ENCODE peak calls at places on chromosome 2, in seven cellular contexts. One of them, this sample, is unnamed.

GRCh38 chr2:61920548-61920947 is 15.1 kb downstream of the COMMD1 start:
- DNase-seq in pancreas: no peak
- DNase-seq in IMR-90: no peak
- DNase-seq in CD4-positive, alpha-beta memory T cell: no peak
- DNase-seq in mammary epithelial cell: no peak
- DNase-seq in SK-N-SH: no peak
- DNase-seq in PC-3: no peak
- DNase-seq in this sample: no peak

GRCh38 chr2:42809876-42810125 is 17.4 kb upstream of the HAAO start:
- DNase-seq in pancreas: peak
- DNase-seq in IMR-90: peak
- DNase-seq in CD4-positive, alpha-beta memory T cell: no peak
- DNase-seq in mammary epithelial cell: peak
- DNase-seq in SK-N-SH: peak
- DNase-seq in PC-3: peak
- DNase-seq in this sample: peak

GRCh38 chr2:40466332-40466731 is 14.4 kb upstream of the SLC8A1 start:
- DNase-seq in pancreas: no peak
- DNase-seq in IMR-90: no peak
- DNase-seq in CD4-positive, alpha-beta memory T cell: no peak
- DNase-seq in mammary epithelial cell: no peak
- DNase-seq in SK-N-SH: no peak
- DNase-seq in PC-3: no peak
- DNase-seq in this sample: no peak

GRCh38 chr2:148876589-148877402 is 1.8 kb downstream of the KIF5C start:
- DNase-seq in pancreas: peak
- DNase-seq in IMR-90: no peak
- DNase-seq in CD4-positive, alpha-beta memory T cell: peak
- DNase-seq in mammary epithelial cell: no peak
- DNase-seq in SK-N-SH: peak
- DNase-seq in PC-3: peak
- DNase-seq in this sample: peak

GRCh38 chr2:159891917-159892691 is 94.1 kb upstream of the CD302 start:
- DNase-seq in pancreas: no peak
- DNase-seq in IMR-90: peak
- DNase-seq in CD4-positive, alpha-beta memory T cell: no peak
- DNase-seq in mammary epithelial cell: peak
- DNase-seq in SK-N-SH: no peak
- DNase-seq in PC-3: peak
- DNase-seq in this sample: no peak

GRCh38 chr2:96088340-96089335 is 27.7 kb downstream of the ADRA2B start:
- DNase-seq in pancreas: no peak
- DNase-seq in IMR-90: no peak
- DNase-seq in CD4-positive, alpha-beta memory T cell: peak
- DNase-seq in mammary epithelial cell: no peak
- DNase-seq in SK-N-SH: no peak
- DNase-seq in PC-3: no peak
- DNase-seq in this sample: no peak

GRCh38 chr2:42917374-42918017 is 125.1 kb upstream of the HAAO start:
- DNase-seq in pancreas: no peak
- DNase-seq in IMR-90: peak
- DNase-seq in CD4-positive, alpha-beta memory T cell: no peak
- DNase-seq in mammary epithelial cell: no peak
- DNase-seq in SK-N-SH: no peak
- DNase-seq in PC-3: no peak
- DNase-seq in this sample: no peak

GRCh38 chr2:201638331-201638730 is 5.0 kb downstream of the TMEM237 start:
- DNase-seq in pancreas: no peak
- DNase-seq in IMR-90: peak
- DNase-seq in CD4-positive, alpha-beta memory T cell: no peak
- DNase-seq in mammary epithelial cell: no peak
- DNase-seq in SK-N-SH: no peak
- DNase-seq in PC-3: no peak
- DNase-seq in this sample: no peak

GRCh38 chr2:207711750-207712487 is 479 bp downstream of the CCNYL1 start:
- DNase-seq in pancreas: peak
- DNase-seq in IMR-90: peak
- DNase-seq in CD4-positive, alpha-beta memory T cell: peak
- DNase-seq in mammary epithelial cell: peak
- DNase-seq in SK-N-SH: peak
- DNase-seq in PC-3: peak
- DNase-seq in this sample: peak

GRCh38 chr2:43370146-43370545 is 143.7 kb upstream of the ZFP36L2 start:
- DNase-seq in pancreas: no peak
- DNase-seq in IMR-90: no peak
- DNase-seq in CD4-positive, alpha-beta memory T cell: no peak
- DNase-seq in mammary epithelial cell: no peak
- DNase-seq in SK-N-SH: no peak
- DNase-seq in PC-3: no peak
- DNase-seq in this sample: peak

GRCh38 chr2:231929961-231930600 is 3.9 kb upstream of the NPPC start:
- DNase-seq in pancreas: no peak
- DNase-seq in IMR-90: peak
- DNase-seq in CD4-positive, alpha-beta memory T cell: no peak
- DNase-seq in mammary epithelial cell: no peak
- DNase-seq in SK-N-SH: peak
- DNase-seq in PC-3: no peak
- DNase-seq in this sample: peak

GRCh38 chr2:202883987-202884675 is 12.6 kb upstream of the ICA1L start:
- DNase-seq in pancreas: no peak
- DNase-seq in IMR-90: peak
- DNase-seq in CD4-positive, alpha-beta memory T cell: no peak
- DNase-seq in mammary epithelial cell: no peak
- DNase-seq in SK-N-SH: no peak
- DNase-seq in PC-3: no peak
- DNase-seq in this sample: no peak

GRCh38 chr2:202885190-202885589 is 13.6 kb upstream of the ICA1L start:
- DNase-seq in pancreas: no peak
- DNase-seq in IMR-90: no peak
- DNase-seq in CD4-positive, alpha-beta memory T cell: no peak
- DNase-seq in mammary epithelial cell: no peak
- DNase-seq in SK-N-SH: no peak
- DNase-seq in PC-3: no peak
- DNase-seq in this sample: no peak

GRCh38 chr2:202877699-202878098 is 6.1 kb upstream of the ICA1L start:
- DNase-seq in pancreas: no peak
- DNase-seq in IMR-90: no peak
- DNase-seq in CD4-positive, alpha-beta memory T cell: no peak
- DNase-seq in mammary epithelial cell: no peak
- DNase-seq in SK-N-SH: no peak
- DNase-seq in PC-3: no peak
- DNase-seq in this sample: no peak

DNA sequence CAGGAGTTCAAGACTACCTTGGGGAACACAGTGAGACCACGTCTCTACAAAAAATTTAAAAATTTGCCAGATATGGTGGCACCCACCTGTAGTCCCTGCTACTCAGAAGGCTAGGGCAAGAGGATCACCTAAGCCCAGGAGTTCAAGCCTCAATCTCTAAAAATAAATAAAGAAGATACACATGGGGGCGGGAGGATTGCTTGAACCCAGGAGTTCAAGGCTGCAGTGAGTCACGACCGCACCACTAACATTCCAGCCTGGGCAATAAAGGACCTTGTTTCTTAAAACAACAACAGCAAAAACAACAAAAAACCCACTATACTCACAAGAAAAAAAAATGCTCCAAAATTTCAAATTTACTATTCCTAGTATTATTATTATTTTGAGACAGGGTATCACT is 10.0 kb upstream of the ICA1L start:
- DNase-seq in pancreas: no peak
- DNase-seq in IMR-90: no peak
- DNase-seq in CD4-positive, alpha-beta memory T cell: no peak
- DNase-seq in mammary epithelial cell: no peak
- DNase-seq in SK-N-SH: no peak
- DNase-seq in PC-3: no peak
- DNase-seq in this sample: no peak
- H3K4me3 ChIP-seq in pancreas: no peak
- H3K4me3 ChIP-seq in IMR-90: no peak
- H3K4me3 ChIP-seq in CD4-positive, alpha-beta memory T cell: no peak
- H3K4me3 ChIP-seq in mammary epithelial cell: no peak
- H3K4me3 ChIP-seq in SK-N-SH: no peak
- H3K4me3 ChIP-seq in PC-3: no peak
- H3K4me3 ChIP-seq in this sample: no peak

DNA sequence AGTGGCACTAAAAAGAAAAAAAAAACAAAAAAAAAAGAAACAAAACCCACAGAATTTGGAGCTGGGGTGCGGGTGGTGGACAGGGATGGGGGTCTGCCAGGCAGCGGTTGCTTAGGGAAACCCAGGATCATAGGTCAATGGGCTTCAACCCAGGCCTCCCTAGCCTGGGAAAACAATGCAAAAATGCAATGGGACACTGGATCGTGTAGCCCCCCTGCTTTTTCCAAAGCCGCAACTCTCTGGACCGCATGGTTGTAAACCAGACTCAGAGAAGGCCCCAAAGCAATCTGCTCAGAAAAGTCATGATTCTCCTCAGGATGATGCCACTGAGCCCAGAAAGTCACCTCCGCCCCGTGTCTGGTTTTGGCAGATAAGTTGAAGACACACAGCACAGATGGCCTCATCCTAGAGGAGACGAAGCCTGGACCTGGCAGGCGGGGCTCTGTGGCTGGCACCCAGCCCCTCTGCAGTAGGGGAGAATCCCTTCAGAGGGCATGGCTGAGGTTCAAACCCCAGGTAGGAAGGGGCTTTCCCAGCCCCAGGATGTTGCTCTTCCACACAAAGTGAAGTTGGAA is 5.1 kb downstream of the DLX2 start:
- DNase-seq in pancreas: no peak
- DNase-seq in IMR-90: no peak
- DNase-seq in CD4-positive, alpha-beta memory T cell: peak
- DNase-seq in mammary epithelial cell: peak
- DNase-seq in SK-N-SH: peak
- DNase-seq in PC-3: peak
- DNase-seq in this sample: no peak
- H3K4me3 ChIP-seq in pancreas: no peak
- H3K4me3 ChIP-seq in IMR-90: no peak
- H3K4me3 ChIP-seq in CD4-positive, alpha-beta memory T cell: no peak
- H3K4me3 ChIP-seq in mammary epithelial cell: no peak
- H3K4me3 ChIP-seq in SK-N-SH: no peak
- H3K4me3 ChIP-seq in PC-3: peak
- H3K4me3 ChIP-seq in this sample: no peak

GRCh38 chr2:191012346-191012745 is 1.6 kb downstream of the STAT1 start:
- DNase-seq in pancreas: no peak
- DNase-seq in IMR-90: no peak
- DNase-seq in CD4-positive, alpha-beta memory T cell: no peak
- DNase-seq in mammary epithelial cell: no peak
- DNase-seq in SK-N-SH: no peak
- DNase-seq in PC-3: peak
- DNase-seq in this sample: no peak

GRCh38 chr2:191009541-191010374 is 4.2 kb downstream of the STAT1 start:
- DNase-seq in pancreas: no peak
- DNase-seq in IMR-90: peak
- DNase-seq in CD4-positive, alpha-beta memory T cell: no peak
- DNase-seq in mammary epithelial cell: no peak
- DNase-seq in SK-N-SH: no peak
- DNase-seq in PC-3: peak
- DNase-seq in this sample: no peak

GRCh38 chr2:191012845-191013616 is 940 bp downstream of the STAT1 start:
- DNase-seq in pancreas: no peak
- DNase-seq in IMR-90: peak
- DNase-seq in CD4-positive, alpha-beta memory T cell: no peak
- DNase-seq in mammary epithelial cell: no peak
- DNase-seq in SK-N-SH: peak
- DNase-seq in PC-3: no peak
- DNase-seq in this sample: no peak

GRCh38 chr2:191013617-191013875 is 425 bp downstream of the STAT1 start:
- DNase-seq in pancreas: no peak
- DNase-seq in IMR-90: no peak
- DNase-seq in CD4-positive, alpha-beta memory T cell: peak
- DNase-seq in mammary epithelial cell: no peak
- DNase-seq in SK-N-SH: no peak
- DNase-seq in PC-3: peak
- DNase-seq in this sample: no peak

DNA sequence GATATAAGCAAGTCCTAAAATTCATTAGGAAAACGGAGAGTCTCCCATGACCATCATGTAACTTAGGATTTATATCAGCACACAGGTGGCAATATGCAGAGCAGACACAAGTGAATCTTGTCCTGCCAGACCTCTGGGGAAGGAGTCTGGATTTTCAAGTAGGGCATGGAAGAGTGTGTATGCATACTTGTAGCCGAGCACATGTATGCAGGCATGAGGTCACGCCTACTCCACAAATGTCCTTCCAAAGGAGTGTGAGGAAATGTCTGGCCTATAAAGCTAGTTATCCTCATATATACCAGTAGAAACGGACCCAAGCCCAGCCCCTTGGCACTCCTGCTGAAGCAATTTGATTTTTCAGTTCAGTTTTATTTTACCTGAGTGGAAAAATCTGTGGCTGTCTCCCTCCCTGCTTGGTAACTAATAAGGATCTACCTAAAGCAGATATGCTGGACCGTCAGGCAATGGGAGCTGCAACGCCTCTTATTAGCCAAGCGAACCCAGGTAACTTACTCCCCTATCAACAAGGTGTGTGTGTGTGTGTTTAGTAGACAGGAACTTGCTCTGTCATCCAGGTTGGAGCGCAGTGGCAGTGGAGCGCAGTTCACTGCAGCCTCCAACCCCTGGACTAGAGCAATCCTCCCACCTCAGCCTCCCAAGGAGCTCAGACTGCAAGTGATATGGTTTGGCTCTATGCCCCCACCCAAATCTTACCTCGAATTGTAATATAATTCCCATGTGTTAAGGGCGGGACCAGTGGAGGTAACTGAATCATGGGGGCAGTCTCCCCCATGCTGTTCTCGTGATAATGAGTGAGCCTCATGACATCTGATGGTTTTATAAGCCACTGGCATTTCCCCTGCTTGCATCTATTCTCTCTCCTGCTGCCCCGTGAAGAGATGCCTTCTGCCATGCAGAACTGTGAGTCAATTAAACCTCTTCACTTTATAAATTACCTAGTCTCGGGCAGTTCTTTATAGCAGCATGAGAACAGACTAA is 2.8 kb downstream of the STAT1 start:
- DNase-seq in pancreas: no peak
- DNase-seq in IMR-90: no peak
- DNase-seq in CD4-positive, alpha-beta memory T cell: peak
- DNase-seq in mammary epithelial cell: no peak
- DNase-seq in SK-N-SH: no peak
- DNase-seq in PC-3: no peak
- DNase-seq in this sample: no peak
- H3K4me3 ChIP-seq in pancreas: no peak
- H3K4me3 ChIP-seq in IMR-90: no peak
- H3K4me3 ChIP-seq in CD4-positive, alpha-beta memory T cell: peak
- H3K4me3 ChIP-seq in mammary epithelial cell: no peak
- H3K4me3 ChIP-seq in SK-N-SH: no peak
- H3K4me3 ChIP-seq in PC-3: no peak
- H3K4me3 ChIP-seq in this sample: no peak

GRCh38 chr2:200383380-200384110 is 77.1 kb downstream of the SPATS2L start:
- DNase-seq in pancreas: no peak
- DNase-seq in IMR-90: peak
- DNase-seq in CD4-positive, alpha-beta memory T cell: no peak
- DNase-seq in mammary epithelial cell: peak
- DNase-seq in SK-N-SH: no peak
- DNase-seq in PC-3: no peak
- DNase-seq in this sample: no peak
- H3K4me3 ChIP-seq in pancreas: no peak
- H3K4me3 ChIP-seq in IMR-90: no peak
- H3K4me3 ChIP-seq in CD4-positive, alpha-beta memory T cell: no peak
- H3K4me3 ChIP-seq in mammary epithelial cell: peak
- H3K4me3 ChIP-seq in SK-N-SH: peak
- H3K4me3 ChIP-seq in PC-3: no peak
- H3K4me3 ChIP-seq in this sample: no peak

GRCh38 chr2:216713691-216714411 is 18.5 kb upstream of the IGFBP5 start:
- DNase-seq in pancreas: no peak
- DNase-seq in IMR-90: peak
- DNase-seq in CD4-positive, alpha-beta memory T cell: no peak
- DNase-seq in mammary epithelial cell: peak
- DNase-seq in SK-N-SH: no peak
- DNase-seq in PC-3: peak
- DNase-seq in this sample: no peak
- H3K4me3 ChIP-seq in pancreas: no peak
- H3K4me3 ChIP-seq in IMR-90: no peak
- H3K4me3 ChIP-seq in CD4-positive, alpha-beta memory T cell: no peak
- H3K4me3 ChIP-seq in mammary epithelial cell: no peak
- H3K4me3 ChIP-seq in SK-N-SH: no peak
- H3K4me3 ChIP-seq in PC-3: no peak
- H3K4me3 ChIP-seq in this sample: no peak

This sample was measured in Caco-2.